ENCODE peak calls at places on chromosomes 11 and 22, in seven cellular contexts. P, U, F, C, J, D and V are unnamed samples.

GRCh38 chr11:27281740-27282139 is 81.3 kb downstream of the CCDC34 start:
- DNase-seq in D (no peak), F (no peak), J (no peak), C (peak), U (no peak), P (no peak), V (no peak)

GRCh38 chr11:130816941-130817607 is 99.2 kb downstream of the SNX19 start:
- DNase-seq in P (no peak), C (no peak), J (no peak), U (no peak), D (no peak), F (no peak), V (peak)

GRCh38 chr11:119999220-119999619 is 138.7 kb downstream of the TRIM29 start:
- DNase-seq in C (no peak), U (no peak), P (no peak), F (no peak), D (no peak), J (no peak), V (no peak)

GRCh38 chr22:40218723-40219294 is 41.1 kb downstream of the TNRC6B start:
- DNase-seq in C (no peak), U (no peak), P (no peak), J (no peak), F (no peak), D (no peak), V (no peak)

GRCh38 chr11:111737877-111738205 is 28.3 kb downstream of the PPP2R1B start:
- DNase-seq in P (no peak), D (no peak), C (no peak), F (no peak), U (no peak), J (no peak), V (no peak)

GRCh38 chr11:115709297-115709696 is 205.1 kb upstream of the CADM1 start:
- DNase-seq in D (no peak), C (no peak), P (no peak), J (no peak), U (no peak), F (no peak), V (no peak)

GRCh38 chr11:66002648-66003225 is 434 bp downstream of the BANF1 start:
- DNase-seq in C (peak), U (no peak), J (no peak), F (no peak), D (peak), P (peak), V (peak)

GRCh38 chr22:49305215-49305965 is 522.3 kb downstream of the BRD1 start:
- DNase-seq in F (peak), D (peak), U (no peak), P (peak), J (peak), C (peak), V (no peak)

GRCh38 chr22:39175127-39176066 is 22.9 kb upstream of the CBX7 start:
- DNase-seq in P (no peak), J (no peak), U (no peak), C (no peak), F (no peak), D (no peak), V (no peak)

GRCh38 chr22:25406510-25407210 is 157.8 kb upstream of the GRK3 start:
- DNase-seq in F (no peak), C (no peak), J (no peak), P (peak), D (no peak), U (no peak), V (peak)

GRCh38 chr22:22201185-22201924 is 43.2 kb upstream of the VPREB1 start:
- DNase-seq in P (peak), F (peak), D (peak), J (peak), U (no peak), C (peak), V (no peak)

GRCh38 chr11:17333799-17334586 is 17.6 kb upstream of the NCR3LG1 start:
- DNase-seq in F (no peak), U (no peak), C (no peak), J (no peak), D (no peak), P (peak), V (peak)

GRCh38 chr22:50141891-50142363 is 28.6 kb upstream of the PANX2 start:
- DNase-seq in D (no peak), C (no peak), J (peak), P (no peak), F (no peak), U (no peak), V (no peak)